ENCODE peak calls at places on chromosomes 5 and 9, in four cellular contexts. One of them, this sample, is unnamed.

GRCh38 chr5:177320879-177321278 is 9.2 kb upstream of the MXD3 start:
- DNase-seq in HepG2: no peak
- DNase-seq in K562: peak; percentile 43
- DNase-seq in A549: no peak
- DNase-seq in this sample: no peak

GRCh38 chr5:156815988-156816599 is 34.0 kb upstream of the PPP1R2B start:
- DNase-seq in HepG2: peak; percentile 14
- DNase-seq in A549: peak; percentile 50
- DNase-seq in K562: peak; percentile 1
- DNase-seq in this sample: no peak

GRCh38 chr9:17018540-17019196 is 116.2 kb upstream of the CNTLN start:
- DNase-seq in K562: no peak
- DNase-seq in HepG2: no peak
- DNase-seq in A549: no peak
- DNase-seq in this sample: no peak

GRCh38 chr5:107455111-107455544 is 215.6 kb downstream of the EFNA5 start:
- DNase-seq in A549: no peak
- DNase-seq in HepG2: no peak
- DNase-seq in K562: no peak
- DNase-seq in this sample: no peak

GRCh38 chr9:37618817-37619216 is 26.4 kb upstream of the TOMM5 start:
- DNase-seq in A549: no peak
- DNase-seq in HepG2: no peak
- DNase-seq in K562: no peak
- DNase-seq in this sample: no peak

GRCh38 chr5:19270153-19270552 is 717.8 kb downstream of the CDH18 start:
- DNase-seq in HepG2: no peak
- DNase-seq in A549: no peak
- DNase-seq in K562: no peak
- DNase-seq in this sample: no peak

GRCh38 chr9:134855231-134855899 is 25.2 kb upstream of the FCN2 start:
- DNase-seq in K562: no peak
- DNase-seq in A549: no peak
- DNase-seq in HepG2: no peak
- DNase-seq in this sample: no peak

GRCh38 chr5:149274964-149275363 is 3.3 kb downstream of the AFAP1L1 start:
- DNase-seq in K562: no peak
- DNase-seq in HepG2: no peak
- DNase-seq in A549: no peak
- DNase-seq in this sample: no peak

GRCh38 chr9:27586200-27586599 is 12.9 kb upstream of the C9orf72 start:
- DNase-seq in A549: no peak
- DNase-seq in HepG2: no peak
- DNase-seq in K562: no peak
- DNase-seq in this sample: no peak

GRCh38 chr5:173236531-173237501 is 1.8 kb upstream of the NKX2-5 start:
- DNase-seq in A549: no peak
- DNase-seq in K562: no peak
- DNase-seq in HepG2: no peak
- DNase-seq in this sample: no peak

GRCh38 chr5:173235499-173236394 is 741 bp upstream of the NKX2-5 start:
- DNase-seq in HepG2: no peak
- DNase-seq in K562: no peak
- DNase-seq in A549: no peak
- DNase-seq in this sample: no peak

GRCh38 chr5:173238312-173239232 is 3.6 kb upstream of the NKX2-5 start:
- DNase-seq in K562: no peak
- DNase-seq in A549: no peak
- DNase-seq in HepG2: no peak
- DNase-seq in this sample: no peak

GRCh38 chr5:173239233-173239593 is 4.2 kb upstream of the NKX2-5 start:
- DNase-seq in A549: no peak
- DNase-seq in K562: no peak
- DNase-seq in HepG2: no peak
- DNase-seq in this sample: no peak

GRCh38 chr5:173237821-173238220 is 2.8 kb upstream of the NKX2-5 start:
- DNase-seq in A549: no peak
- DNase-seq in K562: no peak
- DNase-seq in HepG2: no peak
- DNase-seq in this sample: no peak
- TF ChIP-seq JUN in A549: no peak
- TF ChIP-seq JUN in K562: no peak
- TF ChIP-seq JUN in HepG2: no peak
- TF ChIP-seq JUN in this sample: no peak

GRCh38 chr5:138354926-138355378 is 2.5 kb downstream of the KDM3B start:
- DNase-seq in K562: peak; percentile 87
- DNase-seq in HepG2: peak; percentile 67
- DNase-seq in A549: peak; percentile 76
- DNase-seq in this sample: peak; percentile 79
- H3K4me1 ChIP-seq in K562: peaks cover 19% of the 10 kb centered on the region
- H3K4me1 ChIP-seq in HepG2: peaks cover 20% of the 10 kb centered on the region
- H3K4me1 ChIP-seq in A549: peaks cover 19% of the 10 kb centered on the region
- H3K4me1 ChIP-seq in this sample: peaks cover 14% of the 10 kb centered on the region

GRCh38 chr5:115418788-115419187 is 122.3 kb upstream of the CCDC112 start:
- DNase-seq in K562: no peak
- DNase-seq in A549: no peak
- DNase-seq in HepG2: no peak
- DNase-seq in this sample: peak; percentile 10
- TF ChIP-seq JUN in K562: no peak
- TF ChIP-seq JUN in A549: no peak
- TF ChIP-seq JUN in HepG2: no peak
- TF ChIP-seq JUN in this sample: no peak

GRCh38 chr9:124272979-124273378 is 15.2 kb downstream of the NEK6 start:
- DNase-seq in K562: no peak
- DNase-seq in A549: no peak
- DNase-seq in HepG2: no peak
- DNase-seq in this sample: no peak

GRCh38 chr9:124273428-124274153 is 15.8 kb downstream of the NEK6 start:
- DNase-seq in K562: no peak
- DNase-seq in A549: no peak
- DNase-seq in HepG2: no peak
- DNase-seq in this sample: no peak

GRCh38 chr9:124274738-124275137 is 17.0 kb downstream of the NEK6 start:
- DNase-seq in A549: no peak
- DNase-seq in K562: no peak
- DNase-seq in HepG2: no peak
- DNase-seq in this sample: no peak

GRCh38 chr9:124272118-124272517 is 14.4 kb downstream of the NEK6 start:
- DNase-seq in K562: no peak
- DNase-seq in A549: no peak
- DNase-seq in HepG2: no peak
- DNase-seq in this sample: no peak

GRCh38 chr9:124274228-124274627 is 16.5 kb downstream of the NEK6 start:
- DNase-seq in A549: no peak
- DNase-seq in K562: no peak
- DNase-seq in HepG2: no peak
- DNase-seq in this sample: no peak
- H3K4me1 ChIP-seq in A549: peaks cover 25% of the 10 kb centered on the region
- H3K4me1 ChIP-seq in K562: peaks cover 13% of the 10 kb centered on the region
- H3K4me1 ChIP-seq in HepG2: peaks cover 80% of the 10 kb centered on the region
- H3K4me1 ChIP-seq in this sample: peaks cover 35% of the 10 kb centered on the region